ENCODE peak calls at places on chromosomes 11 and 22, in five cellular contexts. P is K562, Y is HepG2, V is GM12878, T is H1. O is an unnamed sample.

GRCh38 chr11:7576671-7577225 is 62.9 kb downstream of the PPFIBP2 start:
- DNase-seq in P (no peak), Y (no peak), V (no peak), T (no peak), O (no peak)

GRCh38 chr22:35219012-35219411 is 38.3 kb upstream of the HMGXB4 start:
- DNase-seq in P (peak; percentile 57), Y (no peak), V (no peak), T (no peak), O (peak; percentile 3)

GRCh38 chr22:28773461-28773867 is 969 bp downstream of the CCDC117 start:
- DNase-seq in P (no peak), Y (no peak), V (peak; percentile 60), T (no peak), O (no peak)

GRCh38 chr11:4025248-4025956 is 69.2 kb upstream of the RRM1 start:
- DNase-seq in P (no peak), Y (no peak), V (no peak), T (no peak), O (no peak)

GRCh38 chr11:90803366-90803765 is 580.5 kb upstream of the CHORDC1 start:
- DNase-seq in P (no peak), Y (no peak), V (no peak), T (no peak), O (no peak)

GRCh38 chr11:73838443-73839122 is 38.1 kb downstream of the COA4 start:
- DNase-seq in P (no peak), Y (no peak), V (no peak), T (peak; percentile 10), O (no peak)

GRCh38 chr11:14112721-14113120 is 150.2 kb downstream of the SPON1 start:
- DNase-seq in P (no peak), Y (no peak), V (no peak), T (no peak), O (no peak)

GRCh38 chr22:39439170-39439569 is 17.6 kb upstream of the MGAT3 start:
- DNase-seq in P (no peak), Y (peak; percentile 25), V (no peak), T (no peak), O (no peak)

GRCh38 chr11:63406458-63406857 is 36.9 kb downstream of the SLC22A9 start:
- DNase-seq in P (no peak), Y (no peak), V (no peak), T (no peak), O (no peak)

GRCh38 chr11:126842038-126842437 is 158.5 kb downstream of the KIRREL3 start:
- DNase-seq in P (no peak), Y (no peak), V (no peak), T (no peak), O (no peak)

GRCh38 chr22:46067159-46068111 is 82.9 kb upstream of the PPARA start:
- DNase-seq in P (no peak), Y (no peak), V (no peak), T (no peak), O (no peak)

GRCh38 chr11:44637477-44637876 is 72.0 kb downstream of the CD82 start:
- DNase-seq in P (no peak), Y (no peak), V (no peak), T (no peak), O (no peak)

GRCh38 chr11:103325686-103326069 is 216.5 kb downstream of the DYNC2H1 start:
- DNase-seq in P (no peak), Y (no peak), V (no peak), T (no peak), O (no peak)

GRCh38 chr11:18844753-18845367 is 53.3 kb upstream of the PTPN5 start:
- DNase-seq in P (peak; percentile 43), Y (peak; percentile 37), V (no peak), T (no peak), O (peak; percentile 36)

GRCh38 chr11:95991545-95991944 is 67.6 kb upstream of the MTMR2 start:
- DNase-seq in P (no peak), Y (no peak), V (no peak), T (no peak), O (no peak)

GRCh38 chr11:104529916-104530315 is 366.0 kb upstream of the PDGFD start:
- DNase-seq in P (no peak), Y (no peak), V (no peak), T (no peak), O (no peak)

GRCh38 chr11:75350743-75351540 is 519 bp downstream of the ARRB1 start:
- DNase-seq in P (peak; percentile 61), Y (no peak), V (no peak), T (no peak), O (no peak)

GRCh38 chr11:95398437-95399112 is 167.6 kb upstream of the SESN3 start:
- DNase-seq in P (no peak), Y (no peak), V (no peak), T (no peak), O (no peak)

GRCh38 chr22:31334329-31334728 is 11.8 kb downstream of the PATZ1 start:
- DNase-seq in P (no peak), Y (no peak), V (no peak), T (no peak), O (no peak)

GRCh38 chr22:41598081-41598480 is 8.4 kb upstream of the PMM1 start:
- DNase-seq in P (no peak), Y (no peak), V (no peak), T (no peak), O (no peak)

GRCh38 chr22:37258005-37258790 is 14.1 kb upstream of the RAC2 start:
- DNase-seq in P (no peak), Y (no peak), V (no peak), T (no peak), O (no peak)

GRCh38 chr11:66310324-66310723 is 6.5 kb downstream of the CD248 start:
- DNase-seq in P (no peak), Y (no peak), V (no peak), T (no peak), O (no peak)

GRCh38 chr11:69524991-69525411 is 43.5 kb downstream of the LINC01488 start:
- DNase-seq in P (no peak), Y (no peak), V (no peak), T (no peak), O (no peak)

GRCh38 chr22:42624551-42625106 is 9.9 kb upstream of the POLDIP3 start:
- DNase-seq in P (no peak), Y (no peak), V (no peak), T (no peak), O (no peak)

GRCh38 chr11:64019106-64020031 is 16.4 kb upstream of the FLRT1 start:
- DNase-seq in P (no peak), Y (no peak), V (no peak), T (no peak), O (no peak)

GRCh38 chr22:45876136-45877035 is 100.6 kb downstream of the WNT7B start:
- DNase-seq in P (no peak), Y (no peak), V (no peak), T (no peak), O (no peak)

GRCh38 chr22:38697055-38697980 is 3.4 kb downstream of the JOSD1 start:
- DNase-seq in P (no peak), Y (peak; percentile 64), V (no peak), T (no peak), O (no peak)

GRCh38 chr11:121464352-121464946 is 11.7 kb upstream of the SORL1-AS1 start:
- DNase-seq in P (no peak), Y (peak; percentile 15), V (no peak), T (no peak), O (peak; percentile 81)

GRCh38 chr11:11995601-11996000 is 12.8 kb downstream of the DKK3 start:
- DNase-seq in P (no peak), Y (no peak), V (no peak), T (no peak), O (no peak)

GRCh38 chr11:77783023-77783422 is 37.5 kb downstream of the RSF1 start:
- DNase-seq in P (no peak), Y (no peak), V (no peak), T (no peak), O (no peak)

GRCh38 chr11:58829736-58830135 is 14.8 kb downstream of the GLYATL2 start:
- DNase-seq in P (no peak), Y (no peak), V (no peak), T (no peak), O (no peak)

GRCh38 chr22:49208768-49209252 is 618.9 kb downstream of the BRD1 start:
- DNase-seq in P (peak; percentile 18), Y (no peak), V (no peak), T (no peak), O (no peak)
- TF ChIP-seq ATF3 in P (no peak), Y (no peak), V (no peak), T (no peak), O (no peak)

DNA sequence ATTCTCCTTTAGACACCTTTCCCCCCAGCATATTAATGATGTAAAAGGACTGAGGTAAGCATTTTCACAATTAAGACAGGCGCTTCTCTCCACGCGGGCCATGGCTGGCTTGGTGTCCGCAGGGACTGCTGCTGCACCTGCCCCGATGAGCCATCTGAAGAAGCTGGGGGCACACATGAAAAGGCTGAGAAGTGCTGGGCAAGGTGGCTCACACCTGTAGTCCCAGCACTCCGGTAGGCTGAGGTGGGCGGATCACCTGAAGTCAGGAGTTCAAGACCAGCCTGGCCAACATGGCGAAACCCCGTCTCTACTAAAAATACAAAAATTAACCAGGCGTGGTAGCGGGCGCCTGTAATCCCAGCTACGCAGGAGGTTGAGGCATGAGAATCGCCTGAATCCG is 21.3 kb downstream of the KRTAP5-6 start:
- DNase-seq in P (no peak), Y (no peak), V (no peak), T (no peak), O (no peak)
- TF ChIP-seq POLR2A in P (no peak), Y (no peak), V (no peak), T (no peak), O (no peak)

GRCh38 chr11:110525883-110526282 is 96.1 kb downstream of the FDX1 start:
- DNase-seq in P (peak; percentile 1), Y (no peak), V (peak; percentile 15), T (no peak), O (no peak)
- TF ChIP-seq ATF3 in P (no peak), Y (no peak), V (no peak), T (no peak), O (no peak)

GRCh38 chr11:20457001-20457768 is 69.7 kb downstream of the PRMT3 start:
- DNase-seq in P (no peak), Y (no peak), V (no peak), T (no peak), O (no peak)

GRCh38 chr11:20459865-20460264 is 72.3 kb downstream of the PRMT3 start:
- DNase-seq in P (no peak), Y (no peak), V (no peak), T (no peak), O (no peak)

GRCh38 chr11:20457934-20458333 is 70.4 kb downstream of the PRMT3 start:
- DNase-seq in P (no peak), Y (no peak), V (no peak), T (no peak), O (no peak)

GRCh38 chr11:20453657-20454316 is 66.3 kb downstream of the PRMT3 start:
- DNase-seq in P (no peak), Y (no peak), V (no peak), T (no peak), O (no peak)

DNA sequence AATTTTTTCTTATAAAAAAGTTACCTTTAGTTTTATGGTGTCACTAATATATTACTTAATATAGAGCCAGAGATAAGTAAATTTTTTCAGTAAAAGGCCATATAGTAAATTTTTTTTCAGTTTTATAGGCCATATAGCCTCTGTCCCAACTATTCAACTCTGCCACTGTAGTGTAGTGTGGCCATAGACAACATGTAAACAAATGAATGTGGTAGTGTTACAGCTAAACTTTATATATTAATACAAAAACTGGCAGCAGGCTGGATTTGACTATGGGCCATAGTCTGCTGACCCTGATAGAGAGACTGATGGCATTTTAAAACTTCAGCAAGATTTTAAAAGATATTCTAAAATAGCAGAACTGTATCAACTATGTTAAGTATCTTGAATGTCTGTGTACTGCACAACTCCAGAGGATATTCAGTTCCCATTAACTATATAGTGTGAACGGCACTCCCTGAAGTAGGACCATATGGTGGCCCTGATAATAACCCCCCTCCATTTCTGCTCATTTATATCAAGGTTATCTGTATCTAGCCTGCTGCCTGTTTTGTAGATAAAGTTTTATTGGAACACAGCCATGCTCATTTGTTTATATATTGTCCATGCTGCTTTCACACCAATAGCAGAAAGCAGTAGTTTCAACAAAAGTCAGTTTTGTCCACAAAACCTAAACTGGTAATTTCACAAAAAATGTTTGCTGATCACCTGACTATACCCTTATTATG is 71.6 kb downstream of the PRMT3 start:
- DNase-seq in P (peak; percentile 66), Y (no peak), V (no peak), T (no peak), O (no peak)
- TF ChIP-seq POLR2A in P (no peak), Y (no peak), V (no peak), T (no peak), O (no peak)

O was measured in HCT116.